ENCODE peak calls at places on chromosomes 1 and 21, in five cellular contexts. G is mucosa of gallbladder, O is AG04450, Y is progenitor cell of endocrine pancreas, R is endothelial cell. L is an unnamed sample.

GRCh38 chr21:39348355-39349210 is at the start of gene HMGN1:
- DNase-seq in R (peak), G (peak), O (peak), Y (peak), L (peak)

GRCh38 chr1:228262475-228262874 is 54.6 kb downstream of the OBSCN start:
- DNase-seq in G (no peak), Y (no peak), O (no peak), R (no peak), L (no peak)

GRCh38 chr1:33256335-33256700 is at the start of gene ZNF362:
- DNase-seq in Y (peak), O (peak), R (peak), G (peak), L (peak)

GRCh38 chr1:226349801-226350503 is 41.0 kb upstream of the LIN9 start:
- DNase-seq in R (no peak), Y (no peak), G (no peak), O (no peak), L (no peak)

GRCh38 chr1:107459204-107459904 is 318.5 kb downstream of the NTNG1 start:
- DNase-seq in G (no peak), Y (no peak), R (no peak), O (no peak), L (no peak)

GRCh38 chr1:2630498-2631135 is 2.2 kb downstream of the MMEL1 start:
- DNase-seq in Y (no peak), G (no peak), R (no peak), O (no peak), L (no peak)

GRCh38 chr1:84665703-84666317 is 24.5 kb downstream of the SSX2IP start:
- DNase-seq in G (no peak), Y (no peak), O (no peak), R (no peak), L (no peak)

GRCh38 chr1:50553921-50554320 is 130.7 kb upstream of the DMRTA2 start:
- DNase-seq in Y (no peak), R (no peak), O (no peak), G (no peak), L (no peak)

GRCh38 chr1:157156058-157156541 is 17.9 kb upstream of the ETV3 start:
- DNase-seq in O (no peak), R (peak), G (peak), Y (peak), L (peak)

GRCh38 chr1:115336741-115337140 is 1.3 kb downstream of the NGF start:
- DNase-seq in Y (no peak), O (no peak), R (no peak), G (no peak), L (no peak)

GRCh38 chr1:74502432-74502831 is 10.0 kb downstream of the LRRC53 start:
- DNase-seq in O (peak), G (no peak), Y (peak), R (peak), L (no peak)

GRCh38 chr1:173853074-173853473 is 14.7 kb downstream of the GAS5 start:
- DNase-seq in R (peak), G (no peak), Y (no peak), O (peak), L (no peak)

GRCh38 chr1:57615956-57616355 is 192.1 kb upstream of the DAB1 start:
- DNase-seq in O (no peak), G (no peak), R (no peak), Y (no peak), L (no peak)

GRCh38 chr1:160074865-160075264 is 4.9 kb upstream of the KCNJ10 start:
- DNase-seq in Y (no peak), G (no peak), R (no peak), O (no peak), L (no peak)

L was measured in HuH-7.5.